ENCODE peak calls at places on chromosomes 13 and 19, in ten cellular contexts. Z is endothelial cell, K is WERI-Rb-1, B is posterior cingulate gyrus, T is cardiac fibroblast, X is pons, J is HCEC 1CT, V is iPS DF 6.9, W is NCI-H1930, P is progenitor cell of endocrine pancreas. E is an unnamed sample.

GRCh38 chr13:50626031-50626643 is 217.4 kb downstream of the DLEU7 start:
- DNase-seq in J (no peak), T (peak; percentile 87), V (no peak), X (no peak), W (no peak), P (no peak), K (no peak), B (no peak), Z (no peak), E (peak; percentile 71)

GRCh38 chr13:27959976-27960361 is 9.1 kb downstream of the CDX2 start:
- DNase-seq in W (no peak), V (no peak), K (no peak), B (no peak), X (no peak), Z (no peak), P (no peak), T (no peak), J (no peak), E (no peak)

GRCh38 chr13:38897521-38897920 is 93.1 kb downstream of the STOML3 start:
- DNase-seq in J (no peak), K (no peak), B (no peak), P (no peak), V (no peak), X (no peak), Z (no peak), W (no peak), T (no peak), E (no peak)

GRCh38 chr13:110308377-110309158 is 1.5 kb downstream of the COL4A2 start:
- DNase-seq in V (no peak), B (no peak), J (peak; percentile 62), K (peak; percentile 8), Z (peak; percentile 61), T (peak; percentile 80), X (no peak), P (peak; percentile 39), W (no peak), E (no peak)

GRCh38 chr19:42524250-42524649 is 4.0 kb downstream of the CEACAM1 start:
- DNase-seq in V (no peak), Z (no peak), J (no peak), K (no peak), P (no peak), B (no peak), X (no peak), W (no peak), T (no peak), E (no peak)

GRCh38 chr13:48858122-48858521 is 117.6 kb upstream of the FNDC3A start:
- DNase-seq in T (no peak), X (no peak), B (no peak), P (no peak), Z (no peak), J (no peak), K (no peak), V (no peak), W (no peak), E (no peak)

GRCh38 chr19:50300814-50301606 is 28.2 kb downstream of the KCNC3 start:
- DNase-seq in Z (no peak), W (no peak), P (no peak), V (no peak), B (no peak), X (no peak), T (peak; percentile 91), J (peak; percentile 89), K (no peak), E (peak; percentile 84)

GRCh38 chr13:33744589-33745369 is 73.2 kb upstream of the RFC3 start:
- DNase-seq in Z (no peak), X (no peak), K (no peak), P (no peak), V (no peak), J (peak; percentile 9), B (no peak), T (no peak), W (peak; percentile 15), E (no peak)

GRCh38 chr13:46668302-46668720 is 115.3 kb downstream of the LRCH1 start:
- DNase-seq in B (no peak), P (no peak), J (peak; percentile 82), W (no peak), K (no peak), T (peak; percentile 93), X (peak; percentile 62), Z (peak; percentile 20), V (no peak), E (peak; percentile 89)

GRCh38 chr19:35901055-35901644 is 810 bp upstream of the NFKBID start:
- DNase-seq in X (no peak), J (peak; percentile 46), V (no peak), W (no peak), T (peak; percentile 46), Z (no peak), B (no peak), K (no peak), P (no peak), E (peak; percentile 89)

GRCh38 chr13:48448963-48449614 is 36.2 kb upstream of the LPAR6 start:
- DNase-seq in X (peak; percentile 47), P (no peak), V (no peak), J (peak; percentile 80), Z (no peak), K (no peak), B (no peak), W (no peak), T (peak; percentile 89), E (peak; percentile 54)

GRCh38 chr19:34838248-34838647 is 65.2 kb upstream of the ZNF599 start:
- DNase-seq in P (no peak), K (peak; percentile 41), B (no peak), W (no peak), X (peak; percentile 3), V (no peak), T (peak; percentile 14), Z (no peak), J (no peak), E (peak; percentile 2)

GRCh38 chr19:33487901-33488817 is 33.4 kb downstream of the PEPD start:
- DNase-seq in P (no peak), W (no peak), K (no peak), J (no peak), B (no peak), X (no peak), V (no peak), T (no peak), Z (no peak), E (no peak)

GRCh38 chr19:16380314-16380695 is 55.7 kb downstream of the KLF2 start:
- DNase-seq in K (no peak), T (no peak), J (no peak), W (no peak), Z (no peak), P (no peak), X (no peak), B (no peak), V (no peak), E (no peak)

GRCh38 chr19:1000095-1000494 is at the start of gene GRIN3B:
- DNase-seq in B (no peak), Z (peak; percentile 78), P (peak; percentile 75), W (peak; percentile 53), T (peak; percentile 52), J (peak; percentile 46), K (peak; percentile 90), X (no peak), V (peak; percentile 47), E (peak; percentile 85)

GRCh38 chr13:24784319-24784718 is 20.4 kb downstream of the RNF17 start:
- DNase-seq in V (no peak), K (no peak), B (no peak), X (no peak), J (peak; percentile 7), Z (no peak), W (no peak), T (no peak), P (no peak), E (no peak)

GRCh38 chr19:40285353-40286234 is 449 bp upstream of the AKT2 start:
- DNase-seq in Z (peak; percentile 92), V (peak; percentile 98), W (peak; percentile 100), J (peak; percentile 100), T (peak; percentile 100), B (peak; percentile 99), P (peak; percentile 94), X (peak; percentile 100), K (peak; percentile 99), E (peak; percentile 99)

GRCh38 chr19:1445932-1446712 is 3.8 kb upstream of the APC2 start:
- DNase-seq in X (no peak), W (peak; percentile 73), T (no peak), J (no peak), Z (peak; percentile 52), B (peak; percentile 58), K (peak; percentile 78), P (no peak), V (no peak), E (peak; percentile 41)

GRCh38 chr13:49220035-49220855 is at the start of gene MLNR:
- DNase-seq in V (no peak), X (no peak), B (no peak), T (no peak), W (peak; percentile 80), K (peak; percentile 14), Z (peak; percentile 41), P (peak; percentile 52), J (peak; percentile 17), E (peak; percentile 60)

E was measured in foreskin fibroblast.